ENCODE peak calls at places on chromosomes 1 and 21, in nine cellular contexts. T, L, S, Y, D, O, U, Q and G are unnamed samples. For H3K4me1, the result is how much of the 10 kb centered on the place peaks cover.

GRCh38 chr1:232334811-232335210 is 295.1 kb downstream of the SIPA1L2 start:
- DNase-seq in T (no peak), L (no peak), S (no peak), Y (no peak), D (no peak), O (no peak), U (no peak), Q (no peak), G (no peak)

GRCh38 chr1:221961532-221962292 is 219.8 kb upstream of the DUSP10 start:
- DNase-seq in T (no peak), L (peak), S (peak), Y (peak), D (peak), O (peak), U (no peak), Q (peak), G (no peak)

GRCh38 chr1:66231162-66232077 is 302.5 kb upstream of the SGIP1 start:
- DNase-seq in T (no peak), L (no peak), S (peak), Y (peak), D (no peak), O (peak), U (no peak), Q (no peak), G (no peak)

GRCh38 chr1:42178249-42178648 is 13.7 kb upstream of the GUCA2A start:
- DNase-seq in T (no peak), L (no peak), S (peak), Y (no peak), D (no peak), O (no peak), U (no peak), Q (no peak), G (no peak)

GRCh38 chr1:225026701-225027100 is 97.2 kb downstream of the DNAH14 start:
- DNase-seq in T (no peak), L (no peak), S (no peak), Y (no peak), D (no peak), O (no peak), U (no peak), Q (no peak), G (no peak)

GRCh38 chr1:28273216-28273860 is 14.0 kb downstream of the SESN2 start:
- DNase-seq in T (no peak), L (no peak), S (peak), Y (no peak), D (no peak), O (no peak), U (no peak), Q (no peak), G (no peak)

GRCh38 chr1:226666164-226666506 is 72.9 kb downstream of the ITPKB start:
- DNase-seq in T (no peak), L (no peak), S (no peak), Y (no peak), D (no peak), O (no peak), U (peak), Q (no peak), G (peak)

GRCh38 chr1:244915736-244916135 is 51.4 kb upstream of the HNRNPU start:
- DNase-seq in T (no peak), L (no peak), S (no peak), Y (no peak), D (no peak), O (no peak), U (no peak), Q (no peak), G (no peak)

GRCh38 chr21:33411949-33412430 is 8.8 kb downstream of the IFNGR2 start:
- DNase-seq in T (no peak), L (no peak), S (no peak), Y (no peak), D (no peak), O (no peak), U (peak), Q (no peak), G (peak)
- H3K4me1 ChIP-seq in T (under half), L (under half), S (under half), Y (under half), D (under half), O (under half), U (under half), Q (under half), G (half or more)

GRCh38 chr1:183238071-183238470 is 52.0 kb downstream of the LAMC2 start:
- DNase-seq in T (no peak), L (no peak), S (peak), Y (peak), D (no peak), O (peak), U (no peak), Q (no peak), G (no peak)

GRCh38 chr1:183241446-183241845 is 55.4 kb downstream of the LAMC2 start:
- DNase-seq in T (no peak), L (no peak), S (no peak), Y (peak), D (no peak), O (no peak), U (no peak), Q (no peak), G (no peak)

GRCh38 chr1:183237046-183237445 is 51.0 kb downstream of the LAMC2 start:
- DNase-seq in T (no peak), L (no peak), S (no peak), Y (no peak), D (no peak), O (no peak), U (no peak), Q (no peak), G (no peak)

GRCh38 chr1:183239793-183240625 is 53.9 kb downstream of the LAMC2 start:
- DNase-seq in T (peak), L (no peak), S (no peak), Y (no peak), D (no peak), O (no peak), U (no peak), Q (no peak), G (no peak)

GRCh38 chr1:183239220-183239742 is 53.2 kb downstream of the LAMC2 start:
- DNase-seq in T (no peak), L (no peak), S (no peak), Y (no peak), D (no peak), O (no peak), U (no peak), Q (no peak), G (no peak)
- H3K4me1 ChIP-seq in T (under half), L (under half), S (under half), Y (half or more), D (under half), O (under half), U (under half), Q (under half), G (under half)

GRCh38 chr1:58931761-58932160 is 147.9 kb upstream of the JUN start:
- DNase-seq in T (no peak), L (no peak), S (no peak), Y (no peak), D (no peak), O (no peak), U (no peak), Q (no peak), G (no peak)
- H3K4me1 ChIP-seq in T (under half), L (under half), S (under half), Y (under half), D (under half), O (half or more), U (under half), Q (under half), G (under half)

DNA sequence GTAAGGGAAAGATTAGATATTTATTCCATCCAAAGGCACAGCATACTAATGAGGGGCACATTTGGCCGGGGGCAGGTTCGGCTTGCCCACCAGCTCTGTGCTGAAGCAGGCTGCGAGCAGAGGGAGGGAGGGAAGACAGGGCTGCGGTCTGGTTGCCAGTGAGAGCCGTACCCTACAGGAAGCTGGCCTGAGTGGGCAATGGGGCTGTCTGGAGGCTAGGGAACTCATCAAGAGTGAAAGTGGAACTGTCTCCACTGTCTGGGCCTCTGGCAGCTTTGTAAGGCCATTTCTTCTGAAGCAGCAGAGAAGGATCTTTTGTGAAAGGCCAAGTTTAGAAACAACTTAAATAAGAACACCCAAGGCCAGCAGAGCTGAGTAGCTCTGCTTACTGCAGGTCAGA is 27.0 kb downstream of the SYT6 start:
- DNase-seq in T (no peak), L (no peak), S (no peak), Y (no peak), D (no peak), O (no peak), U (no peak), Q (no peak), G (no peak)
- H3K4me1 ChIP-seq in T (under half), L (under half), S (under half), Y (under half), D (under half), O (under half), U (under half), Q (under half), G (under half)